ENCODE peak calls at places on chromosomes 5 and 9, in ten cellular contexts. One of them, this sample, is unnamed.

GRCh38 chr5:138969323-138970013 is 94.3 kb upstream of the LRRTM2 start:
- DNase-seq in sigmoid colon: no peak
- DNase-seq in fibroblast of pulmonary artery: no peak
- DNase-seq in A549: no peak
- DNase-seq in uterus: no peak
- DNase-seq in CD4-positive, alpha-beta T cell: no peak
- DNase-seq in PC-9: no peak
- DNase-seq in GM06990: no peak
- DNase-seq in esophagus squamous epithelium: no peak
- DNase-seq in H9: no peak
- DNase-seq in this sample: no peak

GRCh38 chr5:5683174-5683573 is 260.7 kb downstream of the ICE1 start:
- DNase-seq in esophagus squamous epithelium: no peak
- DNase-seq in A549: no peak
- DNase-seq in H9: no peak
- DNase-seq in PC-9: no peak
- DNase-seq in sigmoid colon: no peak
- DNase-seq in CD4-positive, alpha-beta T cell: no peak
- DNase-seq in GM06990: no peak
- DNase-seq in fibroblast of pulmonary artery: no peak
- DNase-seq in uterus: no peak
- DNase-seq in this sample: no peak

GRCh38 chr9:125750656-125751035 is 3.5 kb downstream of the PBX3 start:
- DNase-seq in esophagus squamous epithelium: no peak
- DNase-seq in CD4-positive, alpha-beta T cell: no peak
- DNase-seq in H9: no peak
- DNase-seq in PC-9: no peak
- DNase-seq in A549: no peak
- DNase-seq in fibroblast of pulmonary artery: no peak
- DNase-seq in GM06990: no peak
- DNase-seq in uterus: no peak
- DNase-seq in sigmoid colon: no peak
- DNase-seq in this sample: no peak

GRCh38 chr5:82265052-82265451 is 13.1 kb downstream of the RPS23 start:
- DNase-seq in CD4-positive, alpha-beta T cell: no peak
- DNase-seq in fibroblast of pulmonary artery: peak
- DNase-seq in GM06990: no peak
- DNase-seq in H9: no peak
- DNase-seq in PC-9: no peak
- DNase-seq in esophagus squamous epithelium: no peak
- DNase-seq in uterus: no peak
- DNase-seq in A549: no peak
- DNase-seq in sigmoid colon: no peak
- DNase-seq in this sample: no peak

GRCh38 chr5:1877434-1878049 is 5.2 kb downstream of the IRX4 start:
- DNase-seq in PC-9: no peak
- DNase-seq in sigmoid colon: no peak
- DNase-seq in CD4-positive, alpha-beta T cell: no peak
- DNase-seq in uterus: no peak
- DNase-seq in A549: no peak
- DNase-seq in esophagus squamous epithelium: no peak
- DNase-seq in fibroblast of pulmonary artery: no peak
- DNase-seq in GM06990: no peak
- DNase-seq in H9: peak
- DNase-seq in this sample: no peak

GRCh38 chr5:163190762-163191161 is 246.6 kb upstream of the CCNG1 start:
- DNase-seq in H9: no peak
- DNase-seq in esophagus squamous epithelium: no peak
- DNase-seq in uterus: no peak
- DNase-seq in sigmoid colon: no peak
- DNase-seq in PC-9: no peak
- DNase-seq in GM06990: no peak
- DNase-seq in A549: no peak
- DNase-seq in CD4-positive, alpha-beta T cell: no peak
- DNase-seq in fibroblast of pulmonary artery: no peak
- DNase-seq in this sample: no peak

GRCh38 chr5:147642666-147643065 is 132.8 kb upstream of the DPYSL3 start:
- DNase-seq in A549: no peak
- DNase-seq in esophagus squamous epithelium: no peak
- DNase-seq in CD4-positive, alpha-beta T cell: no peak
- DNase-seq in PC-9: no peak
- DNase-seq in sigmoid colon: no peak
- DNase-seq in uterus: no peak
- DNase-seq in GM06990: no peak
- DNase-seq in H9: no peak
- DNase-seq in fibroblast of pulmonary artery: no peak
- DNase-seq in this sample: no peak

GRCh38 chr9:33082538-33083326 is 6.3 kb upstream of the SMU1 start:
- DNase-seq in H9: no peak
- DNase-seq in esophagus squamous epithelium: no peak
- DNase-seq in fibroblast of pulmonary artery: no peak
- DNase-seq in PC-9: no peak
- DNase-seq in A549: no peak
- DNase-seq in uterus: no peak
- DNase-seq in CD4-positive, alpha-beta T cell: no peak
- DNase-seq in GM06990: no peak
- DNase-seq in sigmoid colon: no peak
- DNase-seq in this sample: no peak

GRCh38 chr9:97511762-97512429 is 10.4 kb downstream of the TMOD1 start:
- DNase-seq in H9: no peak
- DNase-seq in CD4-positive, alpha-beta T cell: no peak
- DNase-seq in PC-9: peak
- DNase-seq in A549: no peak
- DNase-seq in esophagus squamous epithelium: no peak
- DNase-seq in sigmoid colon: no peak
- DNase-seq in fibroblast of pulmonary artery: no peak
- DNase-seq in uterus: no peak
- DNase-seq in GM06990: no peak
- DNase-seq in this sample: no peak

GRCh38 chr5:74404574-74405310 is 235.8 kb downstream of the ENC1 start:
- DNase-seq in uterus: no peak
- DNase-seq in sigmoid colon: no peak
- DNase-seq in fibroblast of pulmonary artery: no peak
- DNase-seq in esophagus squamous epithelium: no peak
- DNase-seq in GM06990: no peak
- DNase-seq in A549: no peak
- DNase-seq in CD4-positive, alpha-beta T cell: no peak
- DNase-seq in H9: no peak
- DNase-seq in PC-9: no peak
- DNase-seq in this sample: no peak

GRCh38 chr5:74403771-74404170 is 236.8 kb downstream of the ENC1 start:
- DNase-seq in A549: no peak
- DNase-seq in H9: no peak
- DNase-seq in GM06990: no peak
- DNase-seq in PC-9: no peak
- DNase-seq in sigmoid colon: no peak
- DNase-seq in uterus: no peak
- DNase-seq in fibroblast of pulmonary artery: no peak
- DNase-seq in esophagus squamous epithelium: no peak
- DNase-seq in CD4-positive, alpha-beta T cell: no peak
- DNase-seq in this sample: no peak

GRCh38 chr5:74400067-74400466 is 240.5 kb downstream of the ENC1 start:
- DNase-seq in CD4-positive, alpha-beta T cell: no peak
- DNase-seq in PC-9: no peak
- DNase-seq in GM06990: no peak
- DNase-seq in fibroblast of pulmonary artery: no peak
- DNase-seq in sigmoid colon: no peak
- DNase-seq in esophagus squamous epithelium: no peak
- DNase-seq in uterus: no peak
- DNase-seq in A549: no peak
- DNase-seq in H9: no peak
- DNase-seq in this sample: no peak

GRCh38 chr5:74402553-74402952 is 238.0 kb downstream of the ENC1 start:
- DNase-seq in esophagus squamous epithelium: no peak
- DNase-seq in PC-9: no peak
- DNase-seq in A549: no peak
- DNase-seq in GM06990: no peak
- DNase-seq in CD4-positive, alpha-beta T cell: no peak
- DNase-seq in H9: no peak
- DNase-seq in fibroblast of pulmonary artery: no peak
- DNase-seq in uterus: no peak
- DNase-seq in sigmoid colon: no peak
- DNase-seq in this sample: no peak

GRCh38 chr5:74401566-74402320 is 238.8 kb downstream of the ENC1 start:
- DNase-seq in sigmoid colon: no peak
- DNase-seq in GM06990: no peak
- DNase-seq in A549: no peak
- DNase-seq in esophagus squamous epithelium: no peak
- DNase-seq in H9: no peak
- DNase-seq in fibroblast of pulmonary artery: no peak
- DNase-seq in PC-9: peak
- DNase-seq in uterus: no peak
- DNase-seq in CD4-positive, alpha-beta T cell: no peak
- DNase-seq in this sample: no peak
- TF ChIP-seq CTCF in sigmoid colon: no peak
- TF ChIP-seq CTCF in GM06990: no peak
- TF ChIP-seq CTCF in A549: no peak
- TF ChIP-seq CTCF in esophagus squamous epithelium: no peak
- TF ChIP-seq CTCF in H9: no peak
- TF ChIP-seq CTCF in fibroblast of pulmonary artery: no peak
- TF ChIP-seq CTCF in PC-9: no peak
- TF ChIP-seq CTCF in uterus: no peak
- TF ChIP-seq CTCF in CD4-positive, alpha-beta T cell: no peak
- TF ChIP-seq CTCF in this sample: no peak

DNA sequence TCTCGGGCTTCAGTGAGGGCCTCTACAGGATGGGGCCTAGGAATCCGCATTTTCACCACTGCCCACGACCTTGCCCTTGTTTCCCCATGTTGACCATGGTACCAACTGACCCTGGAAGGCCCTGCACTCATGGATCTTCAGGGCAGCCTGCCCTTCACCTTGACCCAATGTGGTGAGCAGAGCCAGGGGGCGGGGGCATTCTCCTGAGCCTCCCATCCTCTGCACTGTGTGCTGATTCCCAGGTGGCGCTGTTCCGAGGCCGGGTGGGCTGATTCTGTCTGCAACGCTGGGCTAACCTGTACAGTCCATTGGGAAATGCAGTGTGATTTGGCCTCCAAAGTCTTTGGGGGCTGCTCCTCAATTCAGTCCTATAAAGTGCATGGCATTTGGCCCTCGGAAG is 68.7 kb downstream of the SHB start:
- DNase-seq in fibroblast of pulmonary artery: no peak
- DNase-seq in uterus: no peak
- DNase-seq in CD4-positive, alpha-beta T cell: no peak
- DNase-seq in esophagus squamous epithelium: no peak
- DNase-seq in PC-9: no peak
- DNase-seq in sigmoid colon: no peak
- DNase-seq in H9: peak
- DNase-seq in A549: no peak
- DNase-seq in GM06990: no peak
- DNase-seq in this sample: no peak
- TF ChIP-seq CTCF in fibroblast of pulmonary artery: no peak
- TF ChIP-seq CTCF in uterus: no peak
- TF ChIP-seq CTCF in CD4-positive, alpha-beta T cell: no peak
- TF ChIP-seq CTCF in esophagus squamous epithelium: no peak
- TF ChIP-seq CTCF in PC-9: no peak
- TF ChIP-seq CTCF in sigmoid colon: no peak
- TF ChIP-seq CTCF in H9: peak
- TF ChIP-seq CTCF in A549: no peak
- TF ChIP-seq CTCF in GM06990: peak
- TF ChIP-seq CTCF in this sample: no peak

DNA sequence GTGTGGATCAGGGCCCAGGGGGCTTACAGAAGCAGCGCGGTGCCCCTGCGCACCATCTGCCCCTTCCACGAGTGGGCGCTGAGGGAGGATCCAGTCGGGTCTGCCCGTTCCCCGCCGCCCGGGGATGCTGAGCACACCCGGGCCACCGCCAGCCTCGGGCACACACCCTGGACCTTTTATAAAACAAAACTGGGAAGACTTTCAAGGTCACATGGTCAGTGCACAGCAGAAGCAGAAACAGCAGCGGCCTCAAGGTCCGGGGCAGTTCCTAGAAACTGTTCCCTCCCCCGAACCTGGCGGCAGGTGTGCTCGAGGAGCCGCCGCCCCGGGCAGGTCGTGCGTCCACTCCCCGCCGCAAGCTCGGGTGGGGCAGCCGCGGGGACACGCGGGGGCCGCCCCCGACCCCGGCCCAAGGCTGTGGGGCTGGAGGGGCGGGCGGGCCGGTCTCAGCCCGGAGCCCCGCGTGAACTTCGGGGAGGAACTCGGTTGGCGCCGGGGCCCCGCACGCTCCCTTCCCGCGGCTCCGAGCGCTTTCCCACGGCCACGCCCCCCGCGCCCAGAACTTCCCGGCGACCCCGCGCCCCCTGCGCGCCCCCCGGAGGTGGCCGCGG is 619 bp upstream of the PPP1R26 start:
- DNase-seq in CD4-positive, alpha-beta T cell: no peak
- DNase-seq in A549: peak
- DNase-seq in sigmoid colon: peak
- DNase-seq in fibroblast of pulmonary artery: peak
- DNase-seq in GM06990: no peak
- DNase-seq in H9: peak
- DNase-seq in PC-9: peak
- DNase-seq in uterus: peak
- DNase-seq in esophagus squamous epithelium: no peak
- DNase-seq in this sample: no peak
- TF ChIP-seq CTCF in CD4-positive, alpha-beta T cell: peak
- TF ChIP-seq CTCF in A549: peak
- TF ChIP-seq CTCF in sigmoid colon: no peak
- TF ChIP-seq CTCF in fibroblast of pulmonary artery: peak
- TF ChIP-seq CTCF in GM06990: peak
- TF ChIP-seq CTCF in H9: no peak
- TF ChIP-seq CTCF in PC-9: no peak
- TF ChIP-seq CTCF in uterus: no peak
- TF ChIP-seq CTCF in esophagus squamous epithelium: peak
- TF ChIP-seq CTCF in this sample: no peak

GRCh38 chr9:130858734-130859705 is 24.0 kb downstream of the ABL1 start:
- DNase-seq in uterus: peak
- DNase-seq in CD4-positive, alpha-beta T cell: no peak
- DNase-seq in fibroblast of pulmonary artery: no peak
- DNase-seq in A549: no peak
- DNase-seq in H9: no peak
- DNase-seq in sigmoid colon: peak
- DNase-seq in esophagus squamous epithelium: no peak
- DNase-seq in GM06990: no peak
- DNase-seq in PC-9: no peak
- DNase-seq in this sample: no peak

GRCh38 chr9:130862747-130863146 is 27.7 kb downstream of the ABL1 start:
- DNase-seq in esophagus squamous epithelium: no peak
- DNase-seq in CD4-positive, alpha-beta T cell: no peak
- DNase-seq in sigmoid colon: peak
- DNase-seq in A549: no peak
- DNase-seq in uterus: no peak
- DNase-seq in H9: no peak
- DNase-seq in GM06990: no peak
- DNase-seq in fibroblast of pulmonary artery: no peak
- DNase-seq in PC-9: no peak
- DNase-seq in this sample: no peak

GRCh38 chr9:130861372-130862180 is 26.5 kb downstream of the ABL1 start:
- DNase-seq in CD4-positive, alpha-beta T cell: no peak
- DNase-seq in A549: no peak
- DNase-seq in GM06990: no peak
- DNase-seq in fibroblast of pulmonary artery: no peak
- DNase-seq in H9: no peak
- DNase-seq in uterus: no peak
- DNase-seq in esophagus squamous epithelium: no peak
- DNase-seq in sigmoid colon: no peak
- DNase-seq in PC-9: no peak
- DNase-seq in this sample: no peak

GRCh38 chr9:130862217-130862616 is 27.2 kb downstream of the ABL1 start:
- DNase-seq in CD4-positive, alpha-beta T cell: no peak
- DNase-seq in H9: no peak
- DNase-seq in sigmoid colon: no peak
- DNase-seq in fibroblast of pulmonary artery: no peak
- DNase-seq in GM06990: no peak
- DNase-seq in A549: no peak
- DNase-seq in esophagus squamous epithelium: no peak
- DNase-seq in uterus: no peak
- DNase-seq in PC-9: no peak
- DNase-seq in this sample: no peak

GRCh38 chr9:130860458-130861316 is 25.6 kb downstream of the ABL1 start:
- DNase-seq in PC-9: no peak
- DNase-seq in GM06990: no peak
- DNase-seq in esophagus squamous epithelium: no peak
- DNase-seq in uterus: peak
- DNase-seq in sigmoid colon: peak
- DNase-seq in H9: no peak
- DNase-seq in A549: no peak
- DNase-seq in CD4-positive, alpha-beta T cell: no peak
- DNase-seq in fibroblast of pulmonary artery: peak
- DNase-seq in this sample: no peak
- TF ChIP-seq CTCF in PC-9: no peak
- TF ChIP-seq CTCF in GM06990: no peak
- TF ChIP-seq CTCF in esophagus squamous epithelium: peak
- TF ChIP-seq CTCF in uterus: peak
- TF ChIP-seq CTCF in sigmoid colon: peak
- TF ChIP-seq CTCF in H9: no peak
- TF ChIP-seq CTCF in A549: no peak
- TF ChIP-seq CTCF in CD4-positive, alpha-beta T cell: no peak
- TF ChIP-seq CTCF in fibroblast of pulmonary artery: peak
- TF ChIP-seq CTCF in this sample: no peak

This sample was measured in GM12864.